ENCODE peak calls at places on chromosomes 6 and 20, in nine cellular contexts. One of them, this sample, is unnamed.

GRCh38 chr20:49482621-49483017 is at the start of gene KCNB1:
- DNase-seq in upper lobe of left lung: peak
- DNase-seq in stomach: peak
- DNase-seq in suprapubic skin: no peak
- DNase-seq in testis: peak
- DNase-seq in IMR-90: peak
- DNase-seq in esophagus squamous epithelium: no peak
- DNase-seq in adrenal gland: peak
- DNase-seq in body of pancreas: peak
- DNase-seq in this sample: peak

GRCh38 chr20:37471741-37472235 is 49.3 kb upstream of the NNAT start:
- DNase-seq in adrenal gland: no peak
- DNase-seq in body of pancreas: no peak
- DNase-seq in testis: no peak
- DNase-seq in IMR-90: no peak
- DNase-seq in stomach: no peak
- DNase-seq in upper lobe of left lung: no peak
- DNase-seq in esophagus squamous epithelium: no peak
- DNase-seq in suprapubic skin: no peak
- DNase-seq in this sample: no peak

GRCh38 chr6:161076211-161076677 is 84.7 kb downstream of the MAP3K4 start:
- DNase-seq in adrenal gland: no peak
- DNase-seq in body of pancreas: no peak
- DNase-seq in stomach: no peak
- DNase-seq in testis: no peak
- DNase-seq in esophagus squamous epithelium: no peak
- DNase-seq in IMR-90: no peak
- DNase-seq in upper lobe of left lung: no peak
- DNase-seq in suprapubic skin: no peak
- DNase-seq in this sample: no peak

GRCh38 chr6:14396826-14397517 is 279.4 kb downstream of the CD83 start:
- DNase-seq in IMR-90: peak
- DNase-seq in stomach: peak
- DNase-seq in esophagus squamous epithelium: no peak
- DNase-seq in upper lobe of left lung: peak
- DNase-seq in suprapubic skin: no peak
- DNase-seq in body of pancreas: peak
- DNase-seq in adrenal gland: peak
- DNase-seq in testis: peak
- DNase-seq in this sample: no peak

GRCh38 chr20:41696428-41696827 is 78.3 kb upstream of the CHD6 start:
- DNase-seq in suprapubic skin: no peak
- DNase-seq in testis: no peak
- DNase-seq in upper lobe of left lung: no peak
- DNase-seq in body of pancreas: no peak
- DNase-seq in IMR-90: no peak
- DNase-seq in esophagus squamous epithelium: no peak
- DNase-seq in stomach: no peak
- DNase-seq in adrenal gland: peak
- DNase-seq in this sample: no peak

GRCh38 chr20:48771542-48771941 is 56.3 kb downstream of the PREX1 start:
- DNase-seq in adrenal gland: no peak
- DNase-seq in esophagus squamous epithelium: no peak
- DNase-seq in upper lobe of left lung: no peak
- DNase-seq in suprapubic skin: no peak
- DNase-seq in body of pancreas: no peak
- DNase-seq in stomach: no peak
- DNase-seq in testis: peak
- DNase-seq in IMR-90: no peak
- DNase-seq in this sample: no peak

GRCh38 chr6:11535801-11536230 is 1.7 kb upstream of the TMEM170B start:
- DNase-seq in stomach: peak
- DNase-seq in testis: no peak
- DNase-seq in adrenal gland: peak
- DNase-seq in IMR-90: peak
- DNase-seq in body of pancreas: peak
- DNase-seq in upper lobe of left lung: no peak
- DNase-seq in esophagus squamous epithelium: no peak
- DNase-seq in suprapubic skin: no peak
- DNase-seq in this sample: no peak

GRCh38 chr6:142518126-142518525 is 216.3 kb downstream of the ADGRG6 start:
- DNase-seq in suprapubic skin: no peak
- DNase-seq in IMR-90: no peak
- DNase-seq in body of pancreas: no peak
- DNase-seq in testis: no peak
- DNase-seq in adrenal gland: no peak
- DNase-seq in esophagus squamous epithelium: no peak
- DNase-seq in upper lobe of left lung: no peak
- DNase-seq in stomach: no peak
- DNase-seq in this sample: no peak

GRCh38 chr6:45608252-45608911 is 230.6 kb upstream of the SUPT3H start:
- DNase-seq in IMR-90: peak
- DNase-seq in stomach: no peak
- DNase-seq in upper lobe of left lung: no peak
- DNase-seq in esophagus squamous epithelium: no peak
- DNase-seq in suprapubic skin: no peak
- DNase-seq in body of pancreas: no peak
- DNase-seq in adrenal gland: no peak
- DNase-seq in testis: no peak
- DNase-seq in this sample: no peak

GRCh38 chr6:67634199-67634598 is 1000.9 kb upstream of the ADGRB3 start:
- DNase-seq in IMR-90: no peak
- DNase-seq in suprapubic skin: no peak
- DNase-seq in adrenal gland: no peak
- DNase-seq in stomach: no peak
- DNase-seq in upper lobe of left lung: no peak
- DNase-seq in esophagus squamous epithelium: no peak
- DNase-seq in testis: no peak
- DNase-seq in body of pancreas: no peak
- DNase-seq in this sample: no peak

GRCh38 chr6:52360601-52361346 is 1.2 kb upstream of the PAQR8 start:
- DNase-seq in IMR-90: no peak
- DNase-seq in upper lobe of left lung: no peak
- DNase-seq in suprapubic skin: no peak
- DNase-seq in body of pancreas: no peak
- DNase-seq in stomach: no peak
- DNase-seq in testis: no peak
- DNase-seq in esophagus squamous epithelium: no peak
- DNase-seq in adrenal gland: no peak
- DNase-seq in this sample: no peak

GRCh38 chr20:37299718-37300529 is 10.5 kb downstream of the MANBAL start:
- DNase-seq in body of pancreas: no peak
- DNase-seq in testis: no peak
- DNase-seq in adrenal gland: peak
- DNase-seq in suprapubic skin: peak
- DNase-seq in stomach: no peak
- DNase-seq in IMR-90: peak
- DNase-seq in esophagus squamous epithelium: no peak
- DNase-seq in upper lobe of left lung: no peak
- DNase-seq in this sample: no peak

GRCh38 chr6:88952065-88952704 is 11.2 kb downstream of the RNGTT start:
- DNase-seq in esophagus squamous epithelium: no peak
- DNase-seq in adrenal gland: no peak
- DNase-seq in upper lobe of left lung: no peak
- DNase-seq in body of pancreas: no peak
- DNase-seq in IMR-90: peak
- DNase-seq in testis: no peak
- DNase-seq in suprapubic skin: no peak
- DNase-seq in stomach: no peak
- DNase-seq in this sample: no peak

GRCh38 chr6:136016228-136017225 is 165.0 kb downstream of the PDE7B start:
- DNase-seq in esophagus squamous epithelium: no peak
- DNase-seq in IMR-90: no peak
- DNase-seq in body of pancreas: no peak
- DNase-seq in adrenal gland: no peak
- DNase-seq in testis: no peak
- DNase-seq in upper lobe of left lung: peak
- DNase-seq in stomach: peak
- DNase-seq in suprapubic skin: no peak
- DNase-seq in this sample: no peak

GRCh38 chr6:52162940-52163908 is 23.0 kb upstream of the IL17A start:
- DNase-seq in testis: no peak
- DNase-seq in adrenal gland: no peak
- DNase-seq in IMR-90: peak
- DNase-seq in body of pancreas: no peak
- DNase-seq in stomach: no peak
- DNase-seq in esophagus squamous epithelium: no peak
- DNase-seq in upper lobe of left lung: no peak
- DNase-seq in suprapubic skin: no peak
- DNase-seq in this sample: no peak

GRCh38 chr6:71056656-71057055 is 99.8 kb upstream of the B3GAT2 start:
- DNase-seq in testis: no peak
- DNase-seq in adrenal gland: no peak
- DNase-seq in IMR-90: no peak
- DNase-seq in upper lobe of left lung: no peak
- DNase-seq in esophagus squamous epithelium: no peak
- DNase-seq in body of pancreas: no peak
- DNase-seq in stomach: no peak
- DNase-seq in suprapubic skin: no peak
- DNase-seq in this sample: no peak

GRCh38 chr20:50304501-50304856 is 113.8 kb downstream of the CEBPB start:
- DNase-seq in suprapubic skin: no peak
- DNase-seq in testis: peak
- DNase-seq in adrenal gland: peak
- DNase-seq in esophagus squamous epithelium: no peak
- DNase-seq in upper lobe of left lung: no peak
- DNase-seq in body of pancreas: peak
- DNase-seq in stomach: no peak
- DNase-seq in IMR-90: peak
- DNase-seq in this sample: peak

GRCh38 chr6:33116417-33116816 is 40.6 kb downstream of the HLA-DPB1 start:
- DNase-seq in adrenal gland: no peak
- DNase-seq in testis: no peak
- DNase-seq in suprapubic skin: no peak
- DNase-seq in body of pancreas: no peak
- DNase-seq in IMR-90: no peak
- DNase-seq in esophagus squamous epithelium: no peak
- DNase-seq in upper lobe of left lung: no peak
- DNase-seq in stomach: no peak
- DNase-seq in this sample: no peak

GRCh38 chr6:130525378-130525777 is 159.6 kb downstream of the TMEM200A start:
- DNase-seq in stomach: no peak
- DNase-seq in testis: no peak
- DNase-seq in IMR-90: no peak
- DNase-seq in suprapubic skin: no peak
- DNase-seq in adrenal gland: no peak
- DNase-seq in esophagus squamous epithelium: no peak
- DNase-seq in body of pancreas: no peak
- DNase-seq in upper lobe of left lung: no peak
- DNase-seq in this sample: no peak

GRCh38 chr6:41716516-41717446 is 18.6 kb downstream of the TFEB start:
- DNase-seq in suprapubic skin: no peak
- DNase-seq in stomach: no peak
- DNase-seq in esophagus squamous epithelium: no peak
- DNase-seq in testis: no peak
- DNase-seq in body of pancreas: peak
- DNase-seq in IMR-90: no peak
- DNase-seq in adrenal gland: no peak
- DNase-seq in upper lobe of left lung: no peak
- DNase-seq in this sample: no peak
- TF ChIP-seq POLR2A in suprapubic skin: no peak
- TF ChIP-seq POLR2A in stomach: no peak
- TF ChIP-seq POLR2A in esophagus squamous epithelium: no peak
- TF ChIP-seq POLR2A in testis: no peak
- TF ChIP-seq POLR2A in body of pancreas: no peak
- TF ChIP-seq POLR2A in IMR-90: no peak
- TF ChIP-seq POLR2A in adrenal gland: no peak
- TF ChIP-seq POLR2A in upper lobe of left lung: no peak
- TF ChIP-seq POLR2A in this sample: no peak

GRCh38 chr6:55617272-55617671 is 38.3 kb upstream of the HMGCLL1 start:
- DNase-seq in upper lobe of left lung: no peak
- DNase-seq in IMR-90: peak
- DNase-seq in adrenal gland: no peak
- DNase-seq in testis: peak
- DNase-seq in body of pancreas: peak
- DNase-seq in esophagus squamous epithelium: no peak
- DNase-seq in stomach: no peak
- DNase-seq in suprapubic skin: no peak
- DNase-seq in this sample: no peak

GRCh38 chr6:55621244-55621643 is 42.3 kb upstream of the HMGCLL1 start:
- DNase-seq in stomach: no peak
- DNase-seq in body of pancreas: no peak
- DNase-seq in IMR-90: no peak
- DNase-seq in esophagus squamous epithelium: no peak
- DNase-seq in suprapubic skin: no peak
- DNase-seq in upper lobe of left lung: no peak
- DNase-seq in testis: no peak
- DNase-seq in adrenal gland: no peak
- DNase-seq in this sample: no peak

GRCh38 chr6:55621993-55622392 is 43.0 kb upstream of the HMGCLL1 start:
- DNase-seq in upper lobe of left lung: no peak
- DNase-seq in IMR-90: no peak
- DNase-seq in stomach: no peak
- DNase-seq in body of pancreas: no peak
- DNase-seq in adrenal gland: no peak
- DNase-seq in esophagus squamous epithelium: no peak
- DNase-seq in testis: no peak
- DNase-seq in suprapubic skin: no peak
- DNase-seq in this sample: no peak
- TF ChIP-seq POLR2A in upper lobe of left lung: no peak
- TF ChIP-seq POLR2A in IMR-90: no peak
- TF ChIP-seq POLR2A in stomach: no peak
- TF ChIP-seq POLR2A in body of pancreas: no peak
- TF ChIP-seq POLR2A in adrenal gland: no peak
- TF ChIP-seq POLR2A in esophagus squamous epithelium: no peak
- TF ChIP-seq POLR2A in testis: no peak
- TF ChIP-seq POLR2A in suprapubic skin: no peak
- TF ChIP-seq POLR2A in this sample: no peak

GRCh38 chr6:835476-836160 is 142.7 kb upstream of the EXOC2 start:
- DNase-seq in adrenal gland: peak
- DNase-seq in esophagus squamous epithelium: no peak
- DNase-seq in upper lobe of left lung: no peak
- DNase-seq in stomach: no peak
- DNase-seq in body of pancreas: no peak
- DNase-seq in IMR-90: no peak
- DNase-seq in suprapubic skin: no peak
- DNase-seq in testis: no peak
- DNase-seq in this sample: no peak
- TF ChIP-seq POLR2A in adrenal gland: no peak
- TF ChIP-seq POLR2A in esophagus squamous epithelium: no peak
- TF ChIP-seq POLR2A in upper lobe of left lung: no peak
- TF ChIP-seq POLR2A in stomach: no peak
- TF ChIP-seq POLR2A in body of pancreas: no peak
- TF ChIP-seq POLR2A in IMR-90: no peak
- TF ChIP-seq POLR2A in suprapubic skin: no peak
- TF ChIP-seq POLR2A in testis: no peak
- TF ChIP-seq POLR2A in this sample: no peak

GRCh38 chr6:109482913-109483743 is at the start of gene ZBTB24:
- DNase-seq in stomach: peak
- DNase-seq in adrenal gland: peak
- DNase-seq in esophagus squamous epithelium: peak
- DNase-seq in body of pancreas: peak
- DNase-seq in upper lobe of left lung: peak
- DNase-seq in IMR-90: peak
- DNase-seq in testis: peak
- DNase-seq in suprapubic skin: peak
- DNase-seq in this sample: peak
- TF ChIP-seq POLR2A in stomach: no peak
- TF ChIP-seq POLR2A in adrenal gland: peak
- TF ChIP-seq POLR2A in esophagus squamous epithelium: peak
- TF ChIP-seq POLR2A in body of pancreas: peak
- TF ChIP-seq POLR2A in upper lobe of left lung: peak
- TF ChIP-seq POLR2A in IMR-90: peak
- TF ChIP-seq POLR2A in testis: no peak
- TF ChIP-seq POLR2A in suprapubic skin: peak
- TF ChIP-seq POLR2A in this sample: no peak

GRCh38 chr20:14724465-14724864 is 387.1 kb upstream of the FLRT3 start:
- DNase-seq in esophagus squamous epithelium: no peak
- DNase-seq in upper lobe of left lung: no peak
- DNase-seq in adrenal gland: no peak
- DNase-seq in body of pancreas: no peak
- DNase-seq in suprapubic skin: no peak
- DNase-seq in stomach: no peak
- DNase-seq in IMR-90: no peak
- DNase-seq in testis: no peak
- DNase-seq in this sample: no peak
- TF ChIP-seq POLR2A in esophagus squamous epithelium: no peak
- TF ChIP-seq POLR2A in upper lobe of left lung: no peak
- TF ChIP-seq POLR2A in adrenal gland: no peak
- TF ChIP-seq POLR2A in body of pancreas: no peak
- TF ChIP-seq POLR2A in suprapubic skin: no peak
- TF ChIP-seq POLR2A in stomach: no peak
- TF ChIP-seq POLR2A in IMR-90: no peak
- TF ChIP-seq POLR2A in testis: no peak
- TF ChIP-seq POLR2A in this sample: no peak